ENCODE peak calls at places on chromosomes 3 and 15, in seven cellular contexts. N is mucosa of descending colon; R is head of caudate nucleus; G is choroid plexus epithelial cell; A is CD8-positive, alpha-beta T cell; B is retina; Q is heart left ventricle. Z is an unnamed sample.

GRCh38 chr15:57589276-57590073 is 2.2 kb upstream of the MYZAP start:
- DNase-seq in N (no peak), R (no peak), G (no peak), A (no peak), B (no peak), Q (no peak), Z (no peak)

GRCh38 chr3:52330194-52330805 is 14.2 kb downstream of the DNAH1 start:
- DNase-seq in N (no peak), R (no peak), G (no peak), A (no peak), B (no peak), Q (peak), Z (no peak)

GRCh38 chr3:127590282-127590592 is 296 bp downstream of the TPRA1 start:
- DNase-seq in N (no peak), R (peak), G (no peak), A (no peak), B (no peak), Q (no peak), Z (no peak)

GRCh38 chr15:40746916-40747418 is 8.1 kb downstream of the RMDN3 start:
- DNase-seq in N (no peak), R (no peak), G (peak), A (no peak), B (no peak), Q (no peak), Z (no peak)

GRCh38 chr3:125594581-125595011 is 701 bp downstream of the OSBPL11 start:
- DNase-seq in N (peak), R (no peak), G (peak), A (no peak), B (no peak), Q (no peak), Z (peak)

GRCh38 chr3:150945226-150945625 is 27.3 kb downstream of the CLRN1 start:
- DNase-seq in N (no peak), R (no peak), G (peak), A (no peak), B (no peak), Q (no peak), Z (no peak)

GRCh38 chr15:56866798-56867197 is 51.6 kb upstream of the TCF12 start:
- DNase-seq in N (no peak), R (no peak), G (peak), A (no peak), B (no peak), Q (no peak), Z (no peak)

GRCh38 chr3:99402755-99403154 is 235.6 kb upstream of the COL8A1 start:
- DNase-seq in N (no peak), R (no peak), G (no peak), A (no peak), B (no peak), Q (no peak), Z (no peak)

GRCh38 chr3:72694398-72694797 is 153.8 kb downstream of the SHQ1 start:
- DNase-seq in N (no peak), R (no peak), G (peak), A (no peak), B (no peak), Q (no peak), Z (no peak)

GRCh38 chr15:57485869-57486268 is 105.8 kb upstream of the MYZAP start:
- DNase-seq in N (no peak), R (no peak), G (peak), A (no peak), B (no peak), Q (no peak), Z (no peak)

GRCh38 chr15:80701676-80702311 is 6.7 kb downstream of the ABHD17C start:
- DNase-seq in N (no peak), R (no peak), G (no peak), A (no peak), B (no peak), Q (no peak), Z (no peak)